ENCODE peak calls at places on chromosomes 6 and 20, in nine cellular contexts. T is esophagus squamous epithelium, B is neural crest cell, S is GM20000, I is astrocyte, K is mucosa of descending colon, O is neural progenitor cell, G is AG04450, E is uterus. H is an unnamed sample.
A peak's percentile ranks its signal among the peaks of the same experiment; 100 is the strongest.

GRCh38 chr6:54419885-54420284 is 111.6 kb downstream of the TINAG start:
- DNase-seq in T (no peak), B (no peak), S (no peak), I (peak; percentile 91), K (no peak), O (no peak), G (peak; percentile 79), E (no peak), H (no peak)

GRCh38 chr6:39892490-39893129 is 41.7 kb downstream of the MOCS1 start:
- DNase-seq in T (no peak), B (peak; percentile 64), S (peak; percentile 60), I (peak; percentile 26), K (peak; percentile 78), O (peak; percentile 72), G (peak; percentile 36), E (peak; percentile 67), H (peak; percentile 73)

GRCh38 chr20:44646641-44647274 is 4.7 kb downstream of the ADA start:
- DNase-seq in T (no peak), B (no peak), S (peak; percentile 80), I (peak; percentile 52), K (no peak), O (no peak), G (no peak), E (no peak), H (no peak)

GRCh38 chr20:58078741-58079522 is 149.5 kb downstream of the ANKRD60 start:
- DNase-seq in T (no peak), B (no peak), S (no peak), I (peak; percentile 86), K (no peak), O (no peak), G (no peak), E (no peak), H (no peak)

GRCh38 chr6:139738801-139739490 is 364.5 kb upstream of the CITED2 start:
- DNase-seq in T (no peak), B (no peak), S (no peak), I (no peak), K (no peak), O (no peak), G (no peak), E (no peak), H (no peak)

GRCh38 chr20:56595746-56596478 is 33.2 kb upstream of the TFAP2C start:
- DNase-seq in T (no peak), B (no peak), S (no peak), I (no peak), K (no peak), O (peak; percentile 17), G (no peak), E (no peak), H (no peak)

GRCh38 chr6:99491159-99491558 is 24.1 kb downstream of the USP45 start:
- DNase-seq in T (no peak), B (no peak), S (no peak), I (no peak), K (no peak), O (no peak), G (no peak), E (no peak), H (no peak)

GRCh38 chr6:139029470-139030210 is 1.1 kb downstream of the ABRACL start:
- DNase-seq in T (no peak), B (peak; percentile 44), S (peak; percentile 68), I (peak; percentile 25), K (peak; percentile 74), O (peak; percentile 63), G (peak; percentile 63), E (peak; percentile 54), H (peak; percentile 66)

GRCh38 chr6:7129784-7130569 is 22.2 kb downstream of the RREB1 start:
- DNase-seq in T (no peak), B (no peak), S (no peak), I (peak; percentile 72), K (no peak), O (no peak), G (no peak), E (no peak), H (no peak)

GRCh38 chr20:20593447-20594170 is 118.8 kb downstream of the RALGAPA2 start:
- DNase-seq in T (no peak), B (peak; percentile 42), S (peak; percentile 37), I (peak; percentile 28), K (peak; percentile 35), O (peak; percentile 87), G (peak; percentile 36), E (no peak), H (peak; percentile 85)

GRCh38 chr6:157376706-157377230 is 4.2 kb upstream of the ZDHHC14 start:
- DNase-seq in T (no peak), B (no peak), S (no peak), I (no peak), K (no peak), O (no peak), G (no peak), E (no peak), H (no peak)

GRCh38 chr6:16146527-16146955 is 17.7 kb downstream of the MYLIP start:
- DNase-seq in T (no peak), B (no peak), S (no peak), I (peak; percentile 51), K (no peak), O (no peak), G (no peak), E (no peak), H (no peak)

GRCh38 chr6:51112731-51113130 is 294.1 kb downstream of the TFAP2B start:
- DNase-seq in T (no peak), B (no peak), S (no peak), I (no peak), K (no peak), O (no peak), G (no peak), E (no peak), H (no peak)

GRCh38 chr6:14711056-14711703 is 534.7 kb upstream of the JARID2 start:
- DNase-seq in T (no peak), B (no peak), S (peak; percentile 68), I (peak; percentile 88), K (peak; percentile 69), O (peak; percentile 40), G (peak; percentile 75), E (no peak), H (no peak)

GRCh38 chr6:113853252-113853651 is 3.9 kb upstream of the MARCKS start:
- DNase-seq in T (no peak), B (no peak), S (no peak), I (no peak), K (no peak), O (no peak), G (no peak), E (no peak), H (no peak)

GRCh38 chr6:70110128-70111022 is 192.5 kb downstream of the COL9A1 start:
- DNase-seq in T (no peak), B (no peak), S (no peak), I (peak; percentile 3), K (no peak), O (no peak), G (no peak), E (no peak), H (no peak)

GRCh38 chr20:62126141-62126540 is 3.9 kb downstream of the LSM14B start:
- DNase-seq in T (no peak), B (no peak), S (no peak), I (no peak), K (no peak), O (no peak), G (no peak), E (no peak), H (no peak)

GRCh38 chr20:5091902-5092301 is 27.9 kb downstream of the PCNA start:
- DNase-seq in T (no peak), B (no peak), S (no peak), I (no peak), K (peak; percentile 35), O (no peak), G (no peak), E (no peak), H (no peak)
- TF ChIP-seq CTCF in T (no peak), B (no peak), S (no peak), I (no peak), K (no peak), O (no peak), G (no peak), E (no peak), H (no peak)

DNA sequence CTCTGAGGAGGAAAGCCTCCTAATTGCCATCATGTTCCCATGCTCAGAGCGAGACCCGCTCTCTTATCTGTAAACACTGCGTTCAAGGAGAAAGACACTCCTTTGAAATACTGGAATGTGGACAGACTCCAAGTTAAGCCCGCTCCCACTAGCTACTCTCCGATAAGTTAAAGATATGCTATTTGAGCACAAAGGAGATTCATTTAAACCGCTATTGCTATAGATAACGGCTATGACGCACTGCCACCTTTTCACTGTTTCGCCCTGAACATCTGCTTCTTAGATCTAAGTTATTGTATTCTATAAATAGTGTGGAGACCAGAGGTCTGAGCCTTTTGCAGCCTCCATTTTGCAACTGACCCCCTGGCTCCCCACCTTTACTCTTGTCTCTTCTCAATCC is 82.3 kb downstream of the GPX5 start:
- DNase-seq in T (no peak), B (no peak), S (no peak), I (no peak), K (no peak), O (no peak), G (no peak), E (no peak), H (no peak)
- TF ChIP-seq CTCF in T (no peak), B (no peak), S (no peak), I (no peak), K (no peak), O (no peak), G (no peak), E (no peak), H (no peak)

GRCh38 chr6:134451529-134451928 is 133.6 kb upstream of the SGK1 start:
- DNase-seq in T (no peak), B (no peak), S (peak; percentile 14), I (no peak), K (no peak), O (no peak), G (no peak), E (no peak), H (no peak)
- TF ChIP-seq CTCF in T (no peak), B (no peak), S (peak; percentile 30), I (no peak), K (no peak), O (no peak), G (peak; percentile 13), E (no peak), H (no peak)

GRCh38 chr6:149823013-149823412 is 41.1 kb downstream of the LRP11 start:
- DNase-seq in T (no peak), B (no peak), S (no peak), I (no peak), K (no peak), O (no peak), G (no peak), E (no peak), H (no peak)

GRCh38 chr6:149815788-149816187 is 48.4 kb downstream of the LRP11 start:
- DNase-seq in T (no peak), B (no peak), S (peak; percentile 27), I (no peak), K (no peak), O (no peak), G (no peak), E (no peak), H (no peak)

GRCh38 chr6:149821492-149821891 is 42.7 kb downstream of the LRP11 start:
- DNase-seq in T (no peak), B (no peak), S (no peak), I (no peak), K (no peak), O (no peak), G (no peak), E (no peak), H (no peak)

DNA sequence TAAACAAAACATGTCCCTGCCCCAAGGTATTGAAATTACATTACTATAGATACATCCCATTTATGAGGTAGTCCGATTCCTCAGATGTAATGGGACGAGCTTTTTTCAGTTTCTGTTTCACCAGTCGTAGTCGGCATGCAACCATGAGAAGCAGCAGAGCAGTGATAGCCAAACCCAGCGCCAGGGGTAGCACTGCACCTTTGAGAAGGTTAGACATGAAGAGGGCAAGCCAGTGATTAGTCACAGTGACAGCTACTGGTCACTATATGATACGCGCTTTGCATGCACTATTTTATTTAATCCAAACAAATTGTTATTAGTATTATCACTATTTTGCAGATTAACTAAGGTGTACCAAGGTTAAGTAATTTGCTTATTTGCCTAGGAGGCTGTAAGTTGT is 43.7 kb downstream of the LRP11 start:
- DNase-seq in T (no peak), B (no peak), S (no peak), I (no peak), K (no peak), O (no peak), G (no peak), E (no peak), H (no peak)
- TF ChIP-seq CTCF in T (no peak), B (no peak), S (no peak), I (no peak), K (no peak), O (no peak), G (no peak), E (no peak), H (no peak)

H was measured in glutamatergic neuron.